ENCODE peak calls at places on chromosomes 3 and 15, in nine cellular contexts. A, Z, K, L, P, U, Q, O and X are unnamed samples.

GRCh38 chr3:161104561-161105551 is at the start of gene B3GALNT1:
- DNase-seq in P (peak; percentile 55), L (peak; percentile 11), K (peak; percentile 48), A (no peak), U (peak; percentile 67), Z (peak; percentile 4), O (peak; percentile 82), Q (peak; percentile 62), X (peak; percentile 56)

GRCh38 chr3:42572278-42572677 is 9.5 kb downstream of the SEC22C start:
- DNase-seq in K (no peak), L (peak; percentile 47), O (peak; percentile 51), Q (peak; percentile 32), A (no peak), U (no peak), P (peak; percentile 46), Z (no peak), X (peak; percentile 28)

GRCh38 chr3:126146525-126147146 is 33.8 kb downstream of the ALDH1L1 start:
- DNase-seq in U (peak; percentile 2), A (no peak), O (no peak), P (no peak), K (no peak), Z (no peak), L (no peak), Q (peak; percentile 10), X (no peak)

GRCh38 chr3:14187059-14187458 is 8.4 kb downstream of the LSM3 start:
- DNase-seq in K (no peak), Q (no peak), Z (no peak), L (no peak), P (no peak), U (no peak), O (no peak), A (no peak), X (no peak)

GRCh38 chr3:21446937-21447336 is 304.1 kb downstream of the ZNF385D start:
- DNase-seq in L (no peak), P (no peak), Q (no peak), A (no peak), O (no peak), K (no peak), U (no peak), Z (no peak), X (no peak)

GRCh38 chr15:63274427-63274826 is 3.0 kb upstream of the APH1B start:
- DNase-seq in U (no peak), Q (no peak), L (no peak), K (no peak), P (no peak), O (no peak), Z (no peak), A (no peak), X (no peak)

GRCh38 chr3:9280477-9281219 is 31.2 kb upstream of the SRGAP3 start:
- DNase-seq in U (no peak), K (no peak), O (peak; percentile 49), L (no peak), A (no peak), Z (no peak), Q (no peak), P (peak; percentile 18), X (no peak)

GRCh38 chr3:110389005-110389404 is 682.6 kb upstream of the NECTIN3 start:
- DNase-seq in P (no peak), L (no peak), Q (no peak), Z (no peak), U (no peak), A (no peak), K (no peak), O (no peak), X (no peak)

GRCh38 chr3:71536376-71536965 is 47.1 kb downstream of the FOXP1 start:
- DNase-seq in P (peak; percentile 82), Q (no peak), Z (no peak), K (no peak), U (no peak), O (peak; percentile 85), A (no peak), L (no peak), X (peak; percentile 49)

GRCh38 chr3:58835075-58835474 is 168.5 kb upstream of the FAM3D start:
- DNase-seq in Q (no peak), U (no peak), O (no peak), Z (no peak), L (no peak), P (peak; percentile 17), K (no peak), A (no peak), X (peak; percentile 71)

GRCh38 chr3:183268361-183268760 is 15.3 kb downstream of the B3GNT5 start:
- DNase-seq in P (no peak), A (no peak), K (no peak), U (no peak), L (no peak), O (no peak), Q (no peak), Z (no peak), X (no peak)

GRCh38 chr3:57977755-57978715 is 30.2 kb upstream of the FLNB start:
- DNase-seq in L (no peak), K (no peak), A (no peak), U (no peak), Q (no peak), O (no peak), Z (no peak), P (no peak), X (no peak)

GRCh38 chr3:23971684-23972083 is 26.6 kb downstream of the NR1D2 start:
- DNase-seq in U (no peak), L (no peak), Q (no peak), O (no peak), K (no peak), P (no peak), Z (no peak), A (no peak), X (no peak)

GRCh38 chr3:164450276-164450905 is 627.9 kb downstream of the SI start:
- DNase-seq in O (no peak), K (no peak), P (no peak), Q (no peak), A (no peak), L (no peak), Z (no peak), U (no peak), X (no peak)

GRCh38 chr3:40718209-40718608 is 193.4 kb downstream of the ZNF621 start:
- DNase-seq in A (no peak), K (no peak), U (no peak), Z (no peak), O (no peak), L (no peak), P (no peak), Q (no peak), X (peak; percentile 40)

GRCh38 chr3:187739125-187739560 is 6.1 kb downstream of the BCL6 start:
- DNase-seq in A (no peak), P (no peak), U (peak; percentile 47), Q (peak; percentile 38), L (no peak), O (no peak), K (peak; percentile 69), Z (no peak), X (no peak)

GRCh38 chr3:170493712-170494182 is 75.1 kb downstream of the CLDN11 start:
- DNase-seq in A (no peak), U (no peak), Q (no peak), O (peak; percentile 58), P (peak; percentile 94), Z (no peak), L (no peak), K (no peak), X (peak; percentile 58)

DNA sequence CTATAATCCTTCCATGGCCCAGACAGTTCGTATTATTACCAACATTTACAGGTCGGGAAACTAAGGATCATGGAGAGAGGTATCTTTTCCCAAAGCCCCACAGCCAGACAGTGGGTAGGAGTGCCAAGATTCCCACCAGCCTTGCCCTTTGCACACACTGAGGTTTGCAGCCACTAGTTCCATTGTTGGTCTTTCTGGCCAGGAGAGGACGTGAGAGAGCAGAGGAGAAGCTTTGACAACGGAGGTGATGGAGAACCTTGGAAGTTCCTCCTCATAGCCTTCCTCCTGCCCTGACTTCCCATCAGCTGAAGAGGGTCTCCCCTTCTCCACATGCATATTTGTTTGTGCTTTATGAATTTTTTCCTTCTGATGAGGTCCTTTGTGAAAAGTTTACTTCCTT is 50.5 kb upstream of the PLCL2 start:
- DNase-seq in O (no peak), Q (no peak), L (no peak), A (no peak), K (no peak), U (no peak), P (no peak), Z (no peak), X (no peak)
- TF ChIP-seq CTCF in O (no peak), Q (no peak), L (peak; percentile 23), A (peak; percentile 32), K (no peak), U (no peak), P (no peak), Z (no peak), X (no peak)

DNA sequence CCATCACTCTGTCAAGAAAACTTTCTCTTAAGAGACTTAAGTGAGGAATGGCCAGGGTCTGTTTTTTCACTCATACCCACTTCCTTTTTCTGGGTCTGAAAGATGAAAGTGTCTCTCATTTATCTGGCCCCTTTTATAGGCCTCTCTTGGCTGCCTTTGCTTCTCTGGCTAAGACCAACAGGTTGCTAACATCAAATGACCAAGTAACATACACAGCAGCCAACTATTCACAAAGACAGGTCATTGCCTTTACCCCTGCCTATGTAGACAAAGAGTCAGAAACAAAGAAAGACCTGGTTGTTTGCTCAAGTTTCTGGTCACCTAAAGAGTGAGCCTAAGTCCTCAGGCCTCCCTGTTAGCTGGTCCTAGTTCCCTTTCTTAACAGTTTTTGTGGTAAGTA is 24.0 kb upstream of the CSTA start:
- DNase-seq in P (no peak), O (no peak), Q (peak; percentile 35), U (no peak), A (no peak), Z (no peak), K (no peak), L (no peak), X (no peak)
- TF ChIP-seq CTCF in P (no peak), O (no peak), Q (no peak), U (no peak), A (no peak), Z (no peak), K (no peak), L (no peak), X (no peak)

GRCh38 chr15:65610871-65611718 is at the start of gene INTS14:
- DNase-seq in K (peak; percentile 99), A (peak; percentile 83), Q (peak; percentile 98), O (peak; percentile 99), L (peak; percentile 97), U (peak; percentile 99), P (peak; percentile 95), Z (peak; percentile 72), X (peak; percentile 88)
- TF ChIP-seq CTCF in K (peak; percentile 77), A (peak; percentile 26), Q (peak; percentile 79), O (peak; percentile 35), L (peak; percentile 85), U (peak; percentile 79), P (peak; percentile 17), Z (peak; percentile 54), X (peak; percentile 86)

DNA sequence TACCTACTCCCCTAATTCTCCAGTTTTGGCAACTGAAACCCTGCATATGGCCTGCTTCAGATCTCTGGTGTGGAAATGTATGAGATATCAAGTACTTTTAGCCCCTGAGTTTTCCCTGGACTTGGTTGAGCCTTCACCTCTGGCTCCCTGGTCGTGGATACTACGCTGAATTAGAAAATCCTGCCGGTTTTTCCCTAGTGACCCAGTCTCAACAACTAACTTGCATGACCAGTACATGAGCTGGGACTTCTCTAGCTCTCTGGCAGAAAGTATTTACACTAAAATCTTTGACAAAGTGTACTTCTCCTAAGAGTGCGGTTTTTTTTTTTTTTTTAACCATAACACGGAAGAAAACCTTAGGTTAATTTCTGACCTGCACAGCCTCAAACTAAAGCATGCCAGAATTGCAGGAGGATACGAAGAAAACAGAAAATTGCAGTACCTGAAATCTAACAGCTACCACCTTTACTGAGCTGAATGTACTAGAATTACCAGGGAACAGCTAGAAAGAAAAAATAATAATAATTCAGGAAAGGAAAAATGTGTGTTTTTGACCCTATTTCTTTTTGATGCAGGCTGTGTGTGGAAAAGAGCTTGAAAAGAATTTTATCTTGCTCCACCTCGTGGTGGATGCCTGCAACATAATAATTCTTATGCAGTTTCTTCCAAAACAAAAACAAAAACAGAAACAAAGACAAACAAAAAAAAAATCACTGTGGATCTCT is 165.6 kb downstream of the GMNC start:
- DNase-seq in U (no peak), A (no peak), K (no peak), P (peak; percentile 64), Q (no peak), L (no peak), O (peak; percentile 68), Z (no peak), X (no peak)
- TF ChIP-seq CTCF in U (peak; percentile 68), A (peak; percentile 40), K (no peak), P (peak; percentile 57), Q (peak; percentile 42), L (no peak), O (peak; percentile 60), Z (peak; percentile 57), X (peak; percentile 71)